ENCODE peak calls at places on chromosomes 16 and 17, in seven cellular contexts. J is progenitor cell of endocrine pancreas; P is activated CD4-positive, alpha-beta T cell treated with anti-CD3 and anti-CD28 coated beads, Interleukin-2, amount 50 U/mL, for 1 hour; I is testis; G is stimulated activated CD8-positive, alpha-beta memory T cell treated with anti-CD3 and anti-CD28 coated beads, Interleukin-2, amount 100 ng/mL, for 48 hours; B is upper lobe of right lung; V is DMS53. F is an unnamed sample.

GRCh38 chr16:86391486-86391885 is 118.8 kb upstream of the FOXF1 start:
- DNase-seq in G (no peak), I (no peak), B (no peak), V (no peak), P (no peak), J (no peak), F (no peak)

GRCh38 chr17:80815151-80815561 is 176.5 kb upstream of the CHMP6 start:
- DNase-seq in B (peak), V (no peak), P (no peak), J (no peak), G (no peak), I (no peak), F (no peak)

GRCh38 chr17:49031965-49032928 is 35.1 kb downstream of the IGF2BP1 start:
- DNase-seq in B (no peak), P (peak), V (peak), I (peak), G (no peak), J (peak), F (peak)

GRCh38 chr16:50338371-50339231 is 30.2 kb downstream of the BRD7 start:
- DNase-seq in V (no peak), P (no peak), B (no peak), I (no peak), J (no peak), G (no peak), F (no peak)

GRCh38 chr16:50526796-50527195 is 21.4 kb upstream of the NKD1 start:
- DNase-seq in V (no peak), J (no peak), B (no peak), P (no peak), G (no peak), I (no peak), F (no peak)

GRCh38 chr16:56614549-56614991 is 6.2 kb downstream of the MT2A start:
- DNase-seq in P (no peak), B (no peak), I (no peak), G (no peak), V (no peak), J (no peak), F (no peak)

GRCh38 chr16:66932076-66932475 is 2.1 kb downstream of the CIAO2B start:
- DNase-seq in I (no peak), G (no peak), J (no peak), P (no peak), V (no peak), B (no peak), F (no peak)

GRCh38 chr17:40314557-40314953 is 5.6 kb downstream of the RARA start:
- DNase-seq in J (no peak), P (peak), V (peak), I (no peak), G (peak), B (peak), F (peak)

GRCh38 chr17:39096435-39097158 is 54.8 kb downstream of the PLXDC1 start:
- DNase-seq in P (peak), G (no peak), B (no peak), V (no peak), I (peak), J (no peak), F (no peak)

GRCh38 chr16:59324462-59324861 is 590.3 kb upstream of the GOT2 start:
- DNase-seq in I (no peak), P (no peak), J (no peak), G (no peak), V (no peak), B (no peak), F (no peak)

GRCh38 chr16:84036982-84037425 is 5.6 kb downstream of the SLC38A8 start:
- DNase-seq in I (no peak), P (no peak), G (no peak), B (no peak), V (no peak), J (no peak), F (no peak)

GRCh38 chr16:71746442-71747046 is 22.0 kb upstream of the PHLPP2 start:
- DNase-seq in B (no peak), I (no peak), G (no peak), J (no peak), P (peak), V (peak), F (peak)

GRCh38 chr16:79607587-79607986 is 7.0 kb upstream of the MAF start:
- DNase-seq in J (no peak), G (no peak), I (no peak), P (no peak), V (peak), B (no peak), F (no peak)

GRCh38 chr16:4601317-4602186 is 13.1 kb downstream of the UBALD1 start:
- DNase-seq in J (no peak), G (no peak), B (no peak), V (peak), I (peak), P (no peak), F (no peak)

GRCh38 chr17:65723356-65723928 is 162.0 kb upstream of the AXIN2 start:
- DNase-seq in P (no peak), B (no peak), I (no peak), J (no peak), G (no peak), V (no peak), F (no peak)

GRCh38 chr17:47275245-47275984 is 21.8 kb downstream of the ITGB3 start:
- DNase-seq in V (no peak), G (no peak), B (no peak), P (no peak), J (peak), I (peak), F (no peak)

GRCh38 chr17:39092672-39093250 is 58.7 kb downstream of the PLXDC1 start:
- DNase-seq in J (no peak), V (no peak), I (no peak), G (no peak), B (no peak), P (no peak), F (no peak)

GRCh38 chr17:67293251-67294203 is 48.5 kb upstream of the HELZ start:
- DNase-seq in G (peak), P (peak), J (peak), I (peak), V (peak), B (peak), F (peak)

GRCh38 chr16:30096105-30096861 is at the start of gene YPEL3:
- DNase-seq in B (peak), P (peak), I (peak), G (peak), J (peak), V (peak), F (peak)

GRCh38 chr16:74578838-74579237 is 28.1 kb downstream of the GLG1 start:
- DNase-seq in G (no peak), J (no peak), I (no peak), B (no peak), P (no peak), V (no peak), F (no peak)

F was measured in stimulated activated naive CD8-positive, alpha-beta T cell treated with anti-CD3 and anti-CD28 coated beads, Interleukin-15, amount 100 ng/mL, for 72 hours.